ENCODE peak calls at places on chromosome 22, in four cellular contexts. T is HTR-8/SVneo; A is stimulated activated CD4-positive, alpha-beta T cell treated with anti-CD3 and anti-CD28 coated beads, Interleukin-15, amount 100 ng/mL, for 48 hours; C is heart right ventricle. S is an unnamed sample.

GRCh38 chr22:42695294-42695693 is 25.4 kb downstream of the A4GALT start:
- DNase-seq in T (no peak), A (no peak), C (peak), S (no peak)

GRCh38 chr22:43470218-43470617 is 58.4 kb downstream of the MPPED1 start:
- DNase-seq in T (no peak), A (no peak), C (no peak), S (no peak)

GRCh38 chr22:27474711-27475547 is 326.6 kb downstream of the MN1 start:
- DNase-seq in T (peak), A (no peak), C (no peak), S (no peak)

GRCh38 chr22:39251762-39252460 is 7.1 kb upstream of the PDGFB start:
- DNase-seq in T (no peak), A (no peak), C (no peak), S (no peak)

GRCh38 chr22:39030705-39031104 is 9.8 kb downstream of the APOBEC3D start:
- DNase-seq in T (no peak), A (no peak), C (no peak), S (no peak)

GRCh38 chr22:48459859-48460823 is 1367.5 kb downstream of the BRD1 start:
- DNase-seq in T (no peak), A (no peak), C (no peak), S (no peak)

GRCh38 chr22:44710474-44711235 is 8.7 kb downstream of the PRR5 start:
- DNase-seq in T (no peak), A (no peak), C (no peak), S (no peak)

GRCh38 chr22:46162285-46162684 is 12.0 kb downstream of the PPARA start:
- DNase-seq in T (no peak), A (no peak), C (no peak), S (no peak)

GRCh38 chr22:23279781-23280180 is 99.5 kb downstream of the BCR start:
- DNase-seq in T (no peak), A (no peak), C (no peak), S (no peak)

GRCh38 chr22:38139901-38140300 is 29.4 kb upstream of the BAIAP2L2 start:
- DNase-seq in T (no peak), A (no peak), C (no peak), S (no peak)

GRCh38 chr22:31082606-31083376 is 1.7 kb downstream of the SMTN start:
- DNase-seq in T (peak), A (peak), C (peak), S (no peak)

GRCh38 chr22:49090061-49090852 is 737.4 kb downstream of the BRD1 start:
- DNase-seq in T (no peak), A (no peak), C (no peak), S (no peak)